ENCODE peak calls at places on chromosomes 13 and 19, in five cellular contexts. N, P, L, M and B are unnamed samples.

GRCh38 chr19:41302624-41303351 is 7.2 kb upstream of the CCDC97 start:
- DNase-seq in M (no peak), P (no peak), L (peak), N (no peak), B (no peak)

GRCh38 chr13:97141564-97142005 is 80.5 kb upstream of the MBNL2 start:
- DNase-seq in P (peak), L (no peak), N (peak), M (no peak), B (peak)

GRCh38 chr19:30669329-30670010 is 297.3 kb downstream of the ZNF536 start:
- DNase-seq in M (no peak), L (peak), P (peak), N (peak), B (no peak)

GRCh38 chr13:76231522-76232167 is 595.5 kb downstream of the LMO7 start:
- DNase-seq in N (no peak), L (no peak), M (no peak), P (no peak), B (no peak)

GRCh38 chr13:39976481-39976880 is 321.0 kb downstream of the COG6 start:
- DNase-seq in M (no peak), L (no peak), P (no peak), N (no peak), B (no peak)

GRCh38 chr13:101360525-101360924 is 55.8 kb downstream of the NALCN start:
- DNase-seq in N (no peak), L (no peak), M (no peak), P (no peak), B (no peak)

GRCh38 chr13:32246468-32246867 is 68.7 kb downstream of the ZAR1L start:
- DNase-seq in L (peak), M (no peak), N (peak), P (peak), B (peak)

GRCh38 chr19:39941615-39942507 is 7.4 kb upstream of the FCGBP start:
- DNase-seq in P (no peak), L (no peak), N (no peak), M (no peak), B (peak)

GRCh38 chr13:73556902-73557301 is 498.1 kb downstream of the KLF5 start:
- DNase-seq in N (no peak), L (no peak), P (peak), M (no peak), B (no peak)

GRCh38 chr19:16516923-16517610 is 20.9 kb downstream of the C19orf44 start:
- DNase-seq in P (no peak), N (no peak), L (no peak), M (no peak), B (no peak)

GRCh38 chr13:30798776-30799625 is 63.7 kb downstream of the ALOX5AP start:
- DNase-seq in P (peak), M (no peak), N (no peak), L (no peak), B (no peak)

GRCh38 chr13:99894835-99895427 is 76.6 kb downstream of the ZIC5 start:
- DNase-seq in P (no peak), N (no peak), M (no peak), L (no peak), B (no peak)

GRCh38 chr19:31071157-31071855 is 277.9 kb downstream of the TSHZ3 start:
- DNase-seq in N (no peak), P (no peak), M (no peak), L (no peak), B (no peak)